ENCODE peak calls at places on chromosomes 6 and 20, in seven cellular contexts. I is fibroblast of lung, W is cardiac fibroblast, X is GM06990, C is lung, Q is mammary epithelial cell, D is transverse colon. F is an unnamed sample.

GRCh38 chr6:170135821-170136471 is 154.9 kb downstream of the DLL1 start:
- DNase-seq in C (no peak), I (no peak), X (no peak), D (no peak), W (no peak), Q (no peak), F (no peak)

GRCh38 chr20:63977392-63978276 is 1.8 kb downstream of the SAMD10 start:
- DNase-seq in C (no peak), X (no peak), D (no peak), W (peak), I (peak), Q (no peak), F (no peak)

GRCh38 chr6:170098428-170099170 is 192.3 kb downstream of the DLL1 start:
- DNase-seq in W (no peak), I (no peak), C (no peak), Q (no peak), D (peak), X (no peak), F (no peak)

GRCh38 chr6:114075777-114076176 is 104.8 kb upstream of the HDAC2 start:
- DNase-seq in C (no peak), I (no peak), W (no peak), D (no peak), X (no peak), Q (no peak), F (no peak)

GRCh38 chr20:32580970-32581838 is 3.9 kb downstream of the NOL4L start:
- DNase-seq in Q (no peak), X (no peak), W (no peak), I (no peak), D (no peak), C (no peak), F (no peak)

GRCh38 chr6:36953931-36954261 is 642 bp upstream of the PI16 start:
- DNase-seq in Q (no peak), W (no peak), C (no peak), D (no peak), I (no peak), X (no peak), F (no peak)

GRCh38 chr20:58870293-58871014 is 17.9 kb downstream of the GNAS start:
- DNase-seq in I (peak), D (peak), Q (peak), W (peak), C (peak), X (peak), F (peak)

GRCh38 chr6:119240257-119241123 is 109.1 kb downstream of the MAN1A1 start:
- DNase-seq in D (no peak), W (peak), X (no peak), I (no peak), Q (no peak), C (no peak), F (no peak)

GRCh38 chr6:27720607-27721580 is 191.3 kb downstream of the OR2B2 start:
- DNase-seq in C (no peak), D (no peak), Q (peak), X (peak), I (peak), W (peak), F (no peak)

GRCh38 chr6:137543114-137543513 is 48.9 kb upstream of the OLIG3 start:
- DNase-seq in Q (no peak), I (no peak), W (no peak), D (no peak), C (no peak), X (no peak), F (no peak)

GRCh38 chr6:41679696-41680095 is 41.4 kb downstream of the MDFI start:
- DNase-seq in Q (no peak), I (no peak), D (no peak), W (no peak), X (no peak), C (no peak), F (no peak)

GRCh38 chr6:168376811-168377480 is 57.4 kb upstream of the DACT2 start:
- DNase-seq in X (no peak), Q (no peak), C (no peak), I (no peak), W (no peak), D (no peak), F (no peak)

GRCh38 chr6:108211676-108212075 is 45.9 kb downstream of the NR2E1 start:
- DNase-seq in W (no peak), D (no peak), I (no peak), C (no peak), X (no peak), Q (no peak), F (no peak)

GRCh38 chr20:63850689-63851547 is 10.4 kb upstream of the ABHD16B start:
- DNase-seq in X (peak), W (no peak), I (no peak), C (no peak), D (peak), Q (no peak), F (no peak)

GRCh38 chr20:11979306-11980128 is 61.8 kb downstream of the BTBD3 start:
- DNase-seq in D (no peak), X (no peak), C (no peak), W (no peak), I (no peak), Q (no peak), F (no peak)

GRCh38 chr20:10978713-10979112 is 304.9 kb upstream of the JAG1 start:
- DNase-seq in X (no peak), Q (no peak), W (no peak), C (no peak), I (no peak), D (no peak), F (no peak)

GRCh38 chr6:143426025-143426424 is 24.5 kb downstream of the ADAT2 start:
- DNase-seq in W (no peak), C (no peak), D (no peak), Q (no peak), I (no peak), X (no peak), F (no peak)

GRCh38 chr6:137039010-137039409 is 5.8 kb downstream of the IL20RA start:
- DNase-seq in C (no peak), W (no peak), I (no peak), X (no peak), D (no peak), Q (no peak), F (no peak)

GRCh38 chr6:87099472-87099871 is 4.6 kb upstream of the CGA start:
- DNase-seq in I (no peak), D (no peak), C (no peak), W (no peak), Q (no peak), X (no peak), F (no peak)

GRCh38 chr20:62576815-62577214 is 65.5 kb upstream of the SLCO4A1 start:
- DNase-seq in X (no peak), D (no peak), Q (peak), I (peak), W (peak), C (no peak), F (peak)

GRCh38 chr6:17905611-17906592 is 81.5 kb downstream of the KIF13A start:
- DNase-seq in W (peak), I (peak), Q (peak), C (no peak), X (no peak), D (no peak), F (no peak)

GRCh38 chr20:64077094-64077493 is 2.2 kb downstream of the RGS19 start:
- DNase-seq in W (no peak), X (peak), Q (no peak), C (no peak), I (no peak), D (peak), F (no peak)

GRCh38 chr20:34516874-34517542 is 786 bp downstream of the DYNLRB1 start:
- DNase-seq in W (peak), Q (no peak), D (peak), X (no peak), C (no peak), I (peak), F (no peak)

GRCh38 chr6:14881399-14881798 is 364.5 kb upstream of the JARID2 start:
- DNase-seq in C (no peak), W (peak), I (peak), D (no peak), X (no peak), Q (peak), F (no peak)

GRCh38 chr6:141464490-141464889 is 668.2 kb upstream of the GJE1 start:
- DNase-seq in W (peak), I (peak), Q (peak), C (no peak), D (no peak), X (no peak), F (no peak)

GRCh38 chr6:38570750-38571149 is 69.0 kb downstream of the BTBD9 start:
- DNase-seq in D (no peak), C (no peak), I (peak), W (peak), Q (no peak), X (no peak), F (no peak)

GRCh38 chr20:5715068-5715841 is 34.9 kb upstream of the SHLD1 start:
- DNase-seq in Q (peak), D (no peak), W (no peak), I (no peak), C (no peak), X (no peak), F (no peak)

GRCh38 chr20:13029687-13030510 is 21.1 kb downstream of the SPTLC3 start:
- DNase-seq in W (peak), D (peak), I (peak), X (no peak), C (peak), Q (peak), F (no peak)

GRCh38 chr6:113496157-113496556 is 361.0 kb upstream of the MARCKS start:
- DNase-seq in Q (no peak), C (no peak), D (no peak), W (peak), I (no peak), X (no peak), F (no peak)

GRCh38 chr6:107653183-107653580 is 163.3 kb downstream of the SOBP start:
- DNase-seq in D (no peak), X (no peak), W (no peak), I (no peak), C (no peak), Q (no peak), F (no peak)

GRCh38 chr6:43842231-43842794 is 72.3 kb downstream of the VEGFA start:
- DNase-seq in C (no peak), X (no peak), Q (no peak), D (peak), W (peak), I (peak), F (no peak)

GRCh38 chr6:101605874-101606273 is 212.4 kb downstream of the GRIK2 start:
- DNase-seq in X (no peak), D (no peak), Q (peak), C (no peak), I (no peak), W (no peak), F (no peak)

GRCh38 chr6:34697904-34698557 is 1.5 kb upstream of the ILRUN start:
- DNase-seq in X (no peak), Q (no peak), I (no peak), W (no peak), D (no peak), C (no peak), F (no peak)

GRCh38 chr20:23118766-23119165 is 32.6 kb upstream of the CD93 start:
- DNase-seq in D (no peak), Q (no peak), I (no peak), W (no peak), C (no peak), X (no peak), F (no peak)

GRCh38 chr6:162058281-162058875 is 669.2 kb downstream of the PRKN start:
- DNase-seq in C (no peak), Q (peak), I (no peak), X (no peak), D (no peak), W (no peak), F (no peak)

GRCh38 chr6:55379486-55379885 is 52.2 kb downstream of the GFRAL start:
- DNase-seq in W (no peak), Q (no peak), X (no peak), D (no peak), C (no peak), I (peak), F (no peak)

GRCh38 chr6:90256698-90257485 is 39.8 kb downstream of the BACH2 start:
- DNase-seq in D (no peak), X (no peak), I (peak), W (peak), C (no peak), Q (peak), F (no peak)

GRCh38 chr20:44959896-44960852 is at the start of gene TOMM34:
- DNase-seq in X (peak), C (peak), I (peak), D (peak), W (peak), Q (peak), F (peak)
- TF ChIP-seq CTCF in X (no peak), C (no peak), I (no peak), D (no peak), W (no peak), Q (no peak), F (no peak)

DNA sequence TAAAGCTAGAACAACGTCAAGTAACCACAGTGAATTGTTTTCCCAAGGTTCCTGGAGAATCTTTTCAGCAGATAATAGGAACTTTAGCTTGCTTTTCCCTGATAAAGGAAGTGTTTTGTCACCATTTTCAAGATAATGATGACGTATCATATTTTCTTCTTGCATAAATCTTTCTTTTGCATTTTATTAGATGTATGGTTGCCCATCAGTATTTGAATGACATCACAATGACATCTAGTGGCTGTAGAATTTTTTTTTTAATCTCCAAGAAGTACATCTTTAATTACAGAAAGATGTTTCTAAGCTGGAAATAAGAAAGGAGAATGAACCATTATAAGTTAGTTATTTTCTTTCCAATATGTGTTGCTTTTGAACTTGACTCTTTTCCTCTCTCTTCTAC is 83.0 kb downstream of the CENPW start:
- DNase-seq in X (no peak), I (no peak), D (no peak), Q (no peak), W (peak), C (no peak), F (no peak)
- TF ChIP-seq CTCF in X (no peak), I (no peak), D (no peak), Q (no peak), W (no peak), C (no peak), F (no peak)

GRCh38 chr6:150076196-150076893 is 7.4 kb upstream of the ULBP3 start:
- DNase-seq in D (no peak), Q (no peak), I (no peak), W (no peak), X (no peak), C (no peak), F (no peak)
- TF ChIP-seq CTCF in D (no peak), Q (no peak), I (peak), W (no peak), X (no peak), C (no peak), F (peak)

GRCh38 chr20:57123139-57123903 is 143.1 kb downstream of the BMP7 start:
- DNase-seq in X (no peak), W (no peak), D (no peak), Q (no peak), C (no peak), I (no peak), F (no peak)
- TF ChIP-seq CTCF in X (no peak), W (no peak), D (no peak), Q (no peak), C (no peak), I (no peak), F (no peak)

GRCh38 chr20:52684911-52685310 is 287.2 kb upstream of the TSHZ2 start:
- DNase-seq in Q (no peak), C (no peak), I (no peak), D (no peak), X (no peak), W (no peak), F (no peak)
- TF ChIP-seq CTCF in Q (no peak), C (no peak), I (no peak), D (no peak), X (no peak), W (no peak), F (no peak)

GRCh38 chr20:2006452-2007381 is 12.9 kb upstream of the PDYN start:
- DNase-seq in Q (peak), C (peak), W (peak), I (peak), X (no peak), D (no peak), F (no peak)
- TF ChIP-seq CTCF in Q (peak), C (peak), W (peak), I (peak), X (peak), D (peak), F (peak)

DNA sequence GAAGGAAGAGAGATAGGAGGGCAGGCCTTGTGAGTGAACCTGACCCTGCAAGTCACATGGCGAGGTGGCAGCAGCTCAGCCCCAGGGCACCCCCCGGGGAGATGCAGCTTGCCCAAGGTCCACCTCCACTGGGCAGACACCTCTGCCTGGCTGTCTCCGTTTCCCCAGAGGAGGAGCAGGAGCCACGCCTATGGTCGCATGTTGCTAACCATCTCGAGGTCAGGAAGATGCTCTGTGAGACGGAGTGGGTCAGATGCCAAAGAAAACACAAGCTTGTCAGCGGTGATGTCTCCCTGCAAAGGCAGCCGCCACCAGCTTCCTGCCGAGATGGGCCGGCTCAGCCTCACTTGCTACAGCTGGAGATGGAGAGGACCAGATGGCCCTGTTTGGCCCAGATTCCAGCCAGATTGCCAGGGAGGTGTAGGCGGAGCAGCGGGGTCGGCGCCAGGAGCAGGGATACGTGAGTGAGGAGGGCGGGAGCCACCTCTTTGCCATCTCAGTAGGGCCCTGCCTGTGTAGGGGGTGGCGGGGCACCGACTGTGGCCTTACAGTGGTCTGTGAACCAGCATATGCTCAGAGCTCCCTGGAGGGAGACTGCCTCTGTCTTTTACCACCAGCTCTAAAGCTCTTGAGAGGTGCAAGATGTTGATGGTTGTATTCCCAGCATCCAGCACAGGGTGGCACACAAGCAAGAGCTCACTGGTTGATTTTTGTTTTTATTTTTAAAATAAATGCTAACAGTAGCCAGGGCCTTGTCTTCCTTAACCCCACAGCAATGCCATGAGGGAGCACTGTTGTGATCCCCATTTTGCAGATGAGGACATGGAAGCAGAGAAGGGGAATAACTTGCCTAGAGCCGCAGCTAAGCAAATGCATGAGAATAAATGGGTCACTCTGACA is 42.9 kb upstream of the FAM83D start:
- DNase-seq in Q (no peak), I (no peak), D (no peak), X (no peak), C (no peak), W (peak), F (no peak)
- TF ChIP-seq CTCF in Q (no peak), I (no peak), D (no peak), X (no peak), C (no peak), W (no peak), F (no peak)

GRCh38 chr20:1800777-1801176 is 94.4 kb upstream of the SIRPA start:
- DNase-seq in C (no peak), I (peak), D (no peak), X (no peak), Q (no peak), W (peak), F (no peak)
- TF ChIP-seq CTCF in C (no peak), I (peak), D (no peak), X (peak), Q (peak), W (peak), F (peak)

GRCh38 chr20:38731738-38732113 is 7.4 kb downstream of the SLC32A1 start:
- DNase-seq in D (no peak), Q (no peak), I (no peak), W (no peak), C (no peak), X (no peak), F (no peak)
- TF ChIP-seq CTCF in D (no peak), Q (no peak), I (no peak), W (no peak), C (no peak), X (no peak), F (peak)

GRCh38 chr20:39961667-39962066 is 727.4 kb downstream of the MAFB start:
- DNase-seq in C (no peak), W (no peak), I (no peak), Q (no peak), D (no peak), X (no peak), F (no peak)

GRCh38 chr20:39960522-39961420 is 728.3 kb downstream of the MAFB start:
- DNase-seq in W (no peak), I (no peak), C (no peak), Q (no peak), X (no peak), D (no peak), F (no peak)
- TF ChIP-seq CTCF in W (no peak), I (no peak), C (no peak), Q (no peak), X (no peak), D (no peak), F (no peak)

F was measured in progenitor cell of endocrine pancreas.